ENCODE peak calls at places on chromosome 18, in ten cellular contexts. D is ovary, X is heart left ventricle, S is IMR-90, L is stomach, J is breast epithelium, P is spleen, V is body of pancreas, Z is K562, C is H1. A is an unnamed sample.

GRCh38 chr18:48312066-48312465 is 97.1 kb downstream of the ZBTB7C start:
- DNase-seq in D (no peak), X (no peak), S (no peak), L (no peak), J (no peak), P (peak; percentile 52), V (no peak), Z (no peak), C (no peak), A (no peak)

GRCh38 chr18:36396190-36396589 is 98.7 kb downstream of the FHOD3 start:
- DNase-seq in D (no peak), X (no peak), S (no peak), L (no peak), J (no peak), P (no peak), V (no peak), Z (no peak), C (no peak), A (no peak)

GRCh38 chr18:79851981-79852380 is 54.2 kb downstream of the KCNG2 start:
- DNase-seq in D (no peak), X (no peak), S (no peak), L (no peak), J (no peak), P (peak; percentile 56), V (no peak), Z (no peak), C (peak; percentile 35), A (no peak)

GRCh38 chr18:77658309-77658681 is 408.6 kb downstream of the GALR1 start:
- DNase-seq in D (no peak), X (no peak), S (no peak), L (no peak), J (no peak), P (no peak), V (no peak), Z (no peak), C (no peak), A (no peak)

GRCh38 chr18:9466911-9467310 is 8.4 kb upstream of the RALBP1 start:
- DNase-seq in D (no peak), X (no peak), S (no peak), L (no peak), J (no peak), P (no peak), V (no peak), Z (no peak), C (no peak), A (no peak)

GRCh38 chr18:37871583-37871982 is 306.0 kb upstream of the CELF4 start:
- DNase-seq in D (no peak), X (no peak), S (no peak), L (no peak), J (no peak), P (no peak), V (no peak), Z (no peak), C (no peak), A (no peak)

GRCh38 chr18:45254683-45255082 is 360.6 kb upstream of the SLC14A2 start:
- DNase-seq in D (peak; percentile 58), X (peak; percentile 81), S (no peak), L (no peak), J (no peak), P (no peak), V (peak; percentile 10), Z (no peak), C (no peak), A (no peak)

GRCh38 chr18:3111523-3112240 is 98.7 kb upstream of the LPIN2 start:
- DNase-seq in D (no peak), X (no peak), S (no peak), L (no peak), J (no peak), P (no peak), V (no peak), Z (no peak), C (no peak), A (no peak)

GRCh38 chr18:29969876-29970275 is 1072.7 kb downstream of the DSC3 start:
- DNase-seq in D (no peak), X (no peak), S (no peak), L (no peak), J (no peak), P (no peak), V (no peak), Z (no peak), C (no peak), A (no peak)

GRCh38 chr18:70384181-70384790 is 95.4 kb downstream of the SOCS6 start:
- DNase-seq in D (no peak), X (no peak), S (peak; percentile 87), L (no peak), J (peak; percentile 60), P (no peak), V (no peak), Z (no peak), C (no peak), A (no peak)

GRCh38 chr18:58937204-58937603 is 72.5 kb downstream of the ZNF532 start:
- DNase-seq in D (no peak), X (no peak), S (peak; percentile 70), L (no peak), J (no peak), P (no peak), V (no peak), Z (no peak), C (no peak), A (no peak)

GRCh38 chr18:23523429-23524212 is 20.3 kb downstream of the RMC1 start:
- DNase-seq in D (no peak), X (no peak), S (peak; percentile 48), L (no peak), J (no peak), P (no peak), V (no peak), Z (no peak), C (no peak), A (no peak)
- H3K36me3 ChIP-seq in D (no peaks in the 10 kb centered on the region), X (peaks cover 45% of the 10 kb centered on the region), S (peaks cover 60% of the 10 kb centered on the region), L (peaks cover 90% of the 10 kb centered on the region), J (no peaks in the 10 kb centered on the region), P (peaks cover 100% of the 10 kb centered on the region), V (peaks cover 20% of the 10 kb centered on the region), Z (peaks cover 85% of the 10 kb centered on the region), C (peaks cover 51% of the 10 kb centered on the region), A (peaks cover 17% of the 10 kb centered on the region)

DNA sequence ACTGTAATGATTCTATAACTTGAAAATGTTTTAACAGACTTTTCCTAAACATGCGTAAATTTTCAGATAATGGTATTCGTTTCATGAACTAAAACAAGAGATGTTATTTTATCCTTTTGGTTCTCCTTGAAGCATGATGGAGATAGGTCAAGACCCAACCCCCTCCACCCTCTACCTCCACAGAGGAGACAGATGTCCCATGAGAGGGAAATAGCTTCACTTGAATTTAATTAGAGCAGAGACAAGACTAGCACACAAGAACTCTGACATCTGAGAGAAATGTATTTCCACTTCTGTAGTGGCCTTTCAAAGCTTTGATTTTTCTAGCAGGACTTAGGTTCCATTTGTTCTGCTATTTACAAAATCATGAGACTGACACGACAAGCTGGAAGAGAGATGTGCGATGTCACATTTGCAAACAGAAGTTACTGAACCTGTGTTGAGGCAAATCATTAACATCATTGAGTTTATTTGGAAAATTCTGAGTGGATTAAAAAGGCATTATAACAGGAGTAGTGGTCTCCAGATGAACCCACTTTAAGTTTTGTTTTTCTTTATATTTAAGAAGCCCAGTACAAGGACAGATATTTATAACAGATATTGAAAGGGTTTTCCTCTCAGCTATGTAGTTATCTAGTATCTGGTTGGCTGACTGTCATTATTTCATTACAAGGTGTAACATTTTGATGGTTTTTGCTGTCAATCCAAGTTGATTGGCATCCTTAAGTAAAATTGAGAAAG is 276.2 kb downstream of the ASXL3 start:
- DNase-seq in D (no peak), X (no peak), S (no peak), L (no peak), J (no peak), P (no peak), V (no peak), Z (no peak), C (no peak), A (no peak)
- H3K4me3 ChIP-seq in D (no peak overlapping the region), X (no peak overlapping the region), S (no peak overlapping the region), L (no peak overlapping the region), J (no peak overlapping the region), P (no peak overlapping the region), V (no peak overlapping the region), Z (no peak overlapping the region), C (no peak overlapping the region), A (peak overlapping the region; percentile 5)

GRCh38 chr18:50286391-50287027 is 983 bp downstream of the CXXC1 start:
- DNase-seq in D (peak; percentile 55), X (peak; percentile 61), S (peak; percentile 29), L (no peak), J (no peak), P (peak; percentile 87), V (no peak), Z (peak; percentile 56), C (peak; percentile 56), A (peak; percentile 52)
- TF ChIP-seq POLR2A in D (no peak), X (no peak), S (no peak), L (no peak), J (no peak), P (no peak), V (no peak), Z (no peak), C (no peak), A (no peak)

DNA sequence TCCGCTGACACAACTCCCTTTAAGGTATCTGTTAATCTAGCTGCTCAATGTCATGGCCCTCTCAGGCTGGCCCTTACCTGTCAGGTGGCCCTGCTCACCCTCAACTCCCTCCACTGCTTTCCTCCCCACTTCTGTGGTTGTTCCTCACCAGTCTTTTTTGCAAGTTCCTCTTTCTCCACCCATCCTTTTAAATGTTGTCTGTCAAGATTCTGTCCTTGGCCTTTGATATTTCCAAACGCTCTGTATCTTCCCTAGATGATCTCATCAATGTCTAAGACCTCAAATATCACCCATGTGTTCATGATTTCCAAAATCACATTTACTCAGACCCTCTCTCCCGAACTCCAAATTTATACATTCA is 3.5 kb downstream of the PTPN2 start:
- DNase-seq in D (no peak), X (no peak), S (no peak), L (no peak), J (no peak), P (no peak), V (no peak), Z (no peak), C (no peak), A (no peak)
- H3K36me3 ChIP-seq in D (no peaks in the 10 kb centered on the region), X (no peaks in the 10 kb centered on the region), S (no peaks in the 10 kb centered on the region), L (no peaks in the 10 kb centered on the region), J (no peaks in the 10 kb centered on the region), P (no peaks in the 10 kb centered on the region), V (no peaks in the 10 kb centered on the region), Z (peaks cover 3% of the 10 kb centered on the region), C (no peaks in the 10 kb centered on the region), A (no peaks in the 10 kb centered on the region)

GRCh38 chr18:34870916-34871315 is 160.8 kb downstream of the DTNA start:
- DNase-seq in D (no peak), X (no peak), S (no peak), L (no peak), J (no peak), P (no peak), V (no peak), Z (no peak), C (no peak), A (no peak)

GRCh38 chr18:34873966-34874365 is 163.9 kb downstream of the DTNA start:
- DNase-seq in D (no peak), X (no peak), S (no peak), L (no peak), J (no peak), P (no peak), V (no peak), Z (no peak), C (no peak), A (no peak)

GRCh38 chr18:34867520-34867919 is 157.4 kb downstream of the DTNA start:
- DNase-seq in D (no peak), X (no peak), S (no peak), L (no peak), J (no peak), P (no peak), V (peak; percentile 11), Z (no peak), C (peak; percentile 63), A (no peak)

GRCh38 chr18:34875150-34875549 is 165.1 kb downstream of the DTNA start:
- DNase-seq in D (no peak), X (no peak), S (no peak), L (no peak), J (no peak), P (no peak), V (no peak), Z (no peak), C (no peak), A (no peak)

GRCh38 chr18:34871435-34871834 is 161.3 kb downstream of the DTNA start:
- DNase-seq in D (no peak), X (no peak), S (peak; percentile 10), L (no peak), J (no peak), P (no peak), V (no peak), Z (no peak), C (no peak), A (no peak)
- H3K4me3 ChIP-seq in D (no peak overlapping the region), X (no peak overlapping the region), S (no peak overlapping the region), L (no peak overlapping the region), J (no peak overlapping the region), P (no peak overlapping the region), V (no peak overlapping the region), Z (no peak overlapping the region), C (no peak overlapping the region), A (no peak overlapping the region)